ENCODE peak calls at places on chromosomes 13 and 19, in seven cellular contexts. B is neural progenitor cell, Y is GM23248, U is fibroblast of lung, Q is IMR-90, J is H1, Z is H9. N is an unnamed sample.

GRCh38 chr19:3178973-3179738 is 587 bp downstream of the S1PR4 start:
- DNase-seq in B (no peak), Y (no peak), U (no peak), Q (no peak), J (no peak), Z (peak; percentile 47), N (peak; percentile 53)

GRCh38 chr13:43054803-43055802 is 31.7 kb downstream of the DNAJC15 start:
- DNase-seq in B (peak; percentile 86), Y (peak; percentile 61), U (peak; percentile 84), Q (peak; percentile 87), J (no peak), Z (peak; percentile 43), N (no peak)

GRCh38 chr19:7216373-7216902 is 77.8 kb downstream of the INSR start:
- DNase-seq in B (no peak), Y (no peak), U (no peak), Q (no peak), J (no peak), Z (no peak), N (no peak)

GRCh38 chr13:109610517-109610916 is 175.9 kb downstream of the IRS2 start:
- DNase-seq in B (peak; percentile 50), Y (peak; percentile 20), U (peak; percentile 7), Q (no peak), J (peak; percentile 9), Z (peak; percentile 70), N (no peak)

GRCh38 chr19:10189631-10190425 is 4.9 kb downstream of the DNMT1 start:
- DNase-seq in B (no peak), Y (peak; percentile 36), U (peak; percentile 10), Q (peak; percentile 38), J (no peak), Z (no peak), N (no peak)

GRCh38 chr19:4524808-4525562 is 6.7 kb upstream of the PLIN4 start:
- DNase-seq in B (peak; percentile 61), Y (peak; percentile 52), U (peak; percentile 43), Q (no peak), J (no peak), Z (peak; percentile 77), N (peak; percentile 97)

GRCh38 chr13:102771298-102772041 is 2.1 kb downstream of the TEX30 start:
- DNase-seq in B (no peak), Y (no peak), U (no peak), Q (no peak), J (no peak), Z (no peak), N (peak; percentile 3)

GRCh38 chr13:30576528-30576927 is 41.2 kb upstream of the USPL1 start:
- DNase-seq in B (no peak), Y (no peak), U (peak; percentile 59), Q (peak; percentile 59), J (no peak), Z (no peak), N (no peak)

GRCh38 chr19:15144046-15144646 is 36.9 kb downstream of the SYDE1 start:
- DNase-seq in B (no peak), Y (peak; percentile 26), U (no peak), Q (no peak), J (no peak), Z (no peak), N (no peak)

GRCh38 chr13:79482271-79482970 is 1.5 kb downstream of the NDFIP2 start:
- DNase-seq in B (no peak), Y (peak; percentile 65), U (no peak), Q (peak; percentile 35), J (no peak), Z (no peak), N (no peak)

GRCh38 chr13:30371649-30372265 is 50.5 kb upstream of the UBE2L5 start:
- DNase-seq in B (no peak), Y (peak; percentile 86), U (peak; percentile 50), Q (peak; percentile 82), J (no peak), Z (no peak), N (peak; percentile 88)

GRCh38 chr13:41263261-41263971 is at the start of gene MTRF1:
- DNase-seq in B (peak; percentile 82), Y (peak; percentile 88), U (peak; percentile 80), Q (peak; percentile 69), J (peak; percentile 21), Z (peak; percentile 78), N (peak; percentile 88)

GRCh38 chr19:30450101-30450500 is 77.9 kb downstream of the ZNF536 start:
- DNase-seq in B (peak; percentile 71), Y (peak; percentile 62), U (peak; percentile 27), Q (no peak), J (peak; percentile 15), Z (peak; percentile 69), N (no peak)

GRCh38 chr19:10919352-10920287 is 8.8 kb downstream of the YIPF2 start:
- DNase-seq in B (no peak), Y (no peak), U (no peak), Q (no peak), J (no peak), Z (peak; percentile 21), N (peak; percentile 61)

GRCh38 chr13:87080100-87080779 is 590.9 kb upstream of the SLITRK5 start:
- DNase-seq in B (no peak), Y (no peak), U (no peak), Q (no peak), J (no peak), Z (no peak), N (no peak)

DNA sequence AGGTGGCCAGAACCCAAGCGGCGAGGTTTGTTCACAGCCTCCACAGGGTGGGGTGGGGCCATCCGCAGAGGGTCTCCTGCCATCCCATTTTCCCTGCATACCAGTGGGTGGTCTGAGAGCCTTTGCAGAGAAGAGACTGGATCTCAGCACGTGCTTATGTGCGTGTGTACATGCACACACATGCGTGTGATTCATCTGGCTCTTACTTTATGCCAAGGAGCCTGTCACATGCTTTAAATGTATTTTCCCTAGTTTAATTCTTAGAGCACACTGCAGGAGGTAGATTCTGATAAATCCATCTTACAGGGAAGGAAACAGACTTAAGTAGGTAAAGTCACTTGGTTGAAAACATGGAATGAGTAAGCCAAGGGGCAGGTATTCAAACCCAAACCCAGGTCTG is 47.1 kb downstream of the CAPN12 start:
- DNase-seq in B (no peak), Y (no peak), U (no peak), Q (no peak), J (no peak), Z (no peak), N (peak; percentile 61)
- H3K27ac ChIP-seq in B (no peak overlapping the region), Y (no peak overlapping the region), U (no peak overlapping the region), Q (no peak overlapping the region), J (no peak overlapping the region), Z (no peak overlapping the region), N (no peak overlapping the region)

DNA sequence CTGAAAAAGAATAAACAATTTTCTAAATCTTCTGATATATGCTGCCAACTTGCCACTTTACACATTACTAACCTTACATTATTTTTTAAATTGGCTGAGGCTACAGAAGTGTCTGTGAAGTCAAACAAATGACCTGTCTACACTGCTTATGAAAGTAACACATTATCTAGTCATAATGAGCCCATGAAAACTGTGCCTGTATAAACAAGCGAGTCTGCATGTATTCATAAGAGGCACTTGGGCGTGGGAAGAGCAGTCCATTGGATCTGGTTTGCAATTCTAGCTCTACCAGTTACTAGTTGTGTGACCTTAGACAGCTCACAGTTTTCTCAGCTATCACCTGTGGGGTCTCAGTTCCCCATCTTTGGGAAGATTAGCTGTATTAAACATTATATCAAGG is 3.1 kb downstream of the VPS36 start:
- DNase-seq in B (no peak), Y (peak; percentile 30), U (peak; percentile 14), Q (peak; percentile 7), J (no peak), Z (no peak), N (no peak)
- H4K20me1 ChIP-seq in B (peaks cover 39% of the 10 kb centered on the region), Y (no peaks in the 10 kb centered on the region), U (no peaks in the 10 kb centered on the region), Q (peaks cover 5% of the 10 kb centered on the region), J (peaks cover 6% of the 10 kb centered on the region), Z (no peaks in the 10 kb centered on the region), N (peaks cover 13% of the 10 kb centered on the region)

GRCh38 chr19:16571283-16571682 is 932 bp downstream of the SLC35E1 start:
- DNase-seq in B (no peak), Y (peak; percentile 66), U (no peak), Q (peak; percentile 36), J (no peak), Z (no peak), N (peak; percentile 96)

GRCh38 chr19:16573925-16574324 is 1.7 kb upstream of the SLC35E1 start:
- DNase-seq in B (no peak), Y (no peak), U (no peak), Q (no peak), J (no peak), Z (no peak), N (peak; percentile 85)

GRCh38 chr19:16573296-16573695 is 1.1 kb upstream of the SLC35E1 start:
- DNase-seq in B (no peak), Y (peak; percentile 23), U (no peak), Q (no peak), J (no peak), Z (no peak), N (no peak)

GRCh38 chr19:16571689-16572331 is 405 bp downstream of the SLC35E1 start:
- DNase-seq in B (no peak), Y (peak; percentile 66), U (peak; percentile 12), Q (peak; percentile 20), J (no peak), Z (no peak), N (peak; percentile 92)

DNA sequence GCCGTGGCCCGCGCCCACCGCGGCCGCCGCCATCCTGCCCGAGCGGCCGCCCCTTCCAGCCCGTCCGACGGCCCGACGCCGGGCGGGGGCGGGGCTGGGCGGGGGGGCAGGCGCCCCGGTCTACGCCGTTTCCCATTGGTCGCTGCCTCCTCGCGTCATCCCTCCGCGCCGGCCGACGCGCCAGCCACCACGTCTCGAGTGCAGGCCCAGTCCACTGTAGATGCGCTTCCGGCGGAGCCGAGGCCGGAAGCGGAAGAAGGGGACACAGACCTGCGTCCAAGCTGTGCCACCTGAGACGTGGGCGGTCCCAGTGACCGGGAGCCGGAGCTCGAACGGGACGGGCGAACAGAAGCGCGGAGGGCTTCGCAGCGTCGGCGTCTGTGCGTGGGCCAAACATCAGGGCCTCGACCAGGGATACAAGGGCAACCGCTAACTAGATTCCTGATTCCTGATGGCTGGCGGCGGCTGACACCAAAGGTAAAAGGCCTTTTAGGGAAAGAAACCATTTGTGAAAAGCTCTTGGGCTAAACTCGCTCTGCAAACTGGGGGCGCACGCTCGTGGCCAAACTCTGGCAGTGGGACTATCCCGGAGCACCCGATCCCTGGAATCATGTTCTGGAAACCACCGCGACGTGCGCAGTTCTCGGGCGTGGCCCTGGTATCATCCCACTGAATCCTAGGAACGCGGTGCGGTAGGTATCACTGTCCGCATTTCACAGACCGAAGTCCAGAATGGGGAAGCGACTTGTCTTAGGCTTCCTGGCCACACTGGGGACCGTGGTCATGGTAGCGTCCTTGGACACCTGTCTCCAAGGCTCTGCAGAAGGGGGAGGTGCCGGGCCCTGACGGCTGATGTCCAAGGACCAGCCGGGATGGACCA is at the start of gene SLC35E1:
- DNase-seq in B (peak; percentile 99), Y (peak; percentile 97), U (peak; percentile 93), Q (peak; percentile 94), J (peak; percentile 90), Z (peak; percentile 98), N (peak; percentile 100)
- H2AFZ ChIP-seq in B (peak within 1 kb of the TSS; percentile 93), Y (peak within 1 kb of the TSS; percentile 83), U (peak within 1 kb of the TSS; percentile 72), Q (peak within 1 kb of the TSS; percentile 98), J (peak within 1 kb of the TSS; percentile 75), Z (no peak within 1 kb of the TSS), N (peak within 1 kb of the TSS; percentile 67)

DNA sequence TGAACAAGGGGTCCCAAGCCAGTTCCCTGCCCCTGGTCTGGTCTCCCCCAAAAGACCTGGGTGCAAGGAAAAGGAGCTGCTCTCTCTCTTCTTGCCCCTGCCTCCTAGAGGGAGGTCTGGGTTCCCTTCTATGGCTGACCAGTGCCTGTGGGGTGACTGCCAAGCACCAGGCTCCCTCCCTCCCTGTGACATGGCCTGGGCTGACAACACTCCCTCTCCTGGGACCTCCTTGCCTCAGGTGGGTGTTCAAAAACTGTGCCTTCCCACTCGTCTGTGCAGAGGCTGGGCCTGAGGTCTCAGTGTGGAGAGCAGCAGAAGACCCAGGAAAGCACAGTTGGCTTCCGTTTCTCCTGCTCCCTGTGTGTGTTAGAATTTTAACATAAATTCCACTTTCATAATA is 4.7 kb downstream of the ZNF446 start:
- DNase-seq in B (no peak), Y (no peak), U (no peak), Q (no peak), J (no peak), Z (no peak), N (peak; percentile 61)
- H3K27ac ChIP-seq in B (no peak overlapping the region), Y (no peak overlapping the region), U (no peak overlapping the region), Q (no peak overlapping the region), J (no peak overlapping the region), Z (no peak overlapping the region), N (no peak overlapping the region)

GRCh38 chr13:98556417-98556816 is 20.5 kb downstream of the STK24 start:
- DNase-seq in B (no peak), Y (no peak), U (no peak), Q (no peak), J (no peak), Z (no peak), N (no peak)
- H4K20me1 ChIP-seq in B (peaks cover 88% of the 10 kb centered on the region), Y (peaks cover 11% of the 10 kb centered on the region), U (no peaks in the 10 kb centered on the region), Q (peaks cover 79% of the 10 kb centered on the region), J (peaks cover 33% of the 10 kb centered on the region), Z (no peaks in the 10 kb centered on the region), N (peaks cover 63% of the 10 kb centered on the region)